ENCODE peak calls at places on chromosomes 7 and 10, in six cellular contexts. M, W, P, O, L and V are unnamed samples.

GRCh38 chr7:4667776-4668509 is 14.2 kb upstream of the FOXK1 start:
- DNase-seq in M (peak), W (peak), P (no peak), O (peak), L (peak), V (peak)

GRCh38 chr7:31549621-31550020 is 35.7 kb downstream of the ITPRID1 start:
- DNase-seq in M (no peak), W (no peak), P (no peak), O (no peak), L (no peak), V (no peak)

GRCh38 chr10:112912441-112912911 is 37.6 kb upstream of the TCF7L2 start:
- DNase-seq in M (peak), W (no peak), P (no peak), O (peak), L (no peak), V (no peak)

GRCh38 chr10:17022399-17022798 is 107.2 kb downstream of the CUBN start:
- DNase-seq in M (no peak), W (no peak), P (no peak), O (no peak), L (no peak), V (no peak)

GRCh38 chr7:87058739-87059524 is 522 bp downstream of the ELAPOR2 start:
- DNase-seq in M (no peak), W (peak), P (peak), O (no peak), L (no peak), V (no peak)

GRCh38 chr10:4763960-4764428 is 62.0 kb upstream of the AKR1E2 start:
- DNase-seq in M (peak), W (no peak), P (no peak), O (peak), L (peak), V (peak)

GRCh38 chr10:9824546-9825164 is 1193.0 kb upstream of the CELF2 start:
- DNase-seq in M (no peak), W (no peak), P (no peak), O (no peak), L (no peak), V (no peak)

GRCh38 chr7:139118803-139119485 is 9.4 kb upstream of the ZC3HAV1 start:
- DNase-seq in M (peak), W (no peak), P (peak), O (no peak), L (no peak), V (no peak)

GRCh38 chr10:76779163-76779820 is 858.3 kb downstream of the KCNMA1 start:
- DNase-seq in M (peak), W (no peak), P (no peak), O (peak), L (peak), V (peak)

GRCh38 chr10:112755446-112756117 is 194.5 kb upstream of the TCF7L2 start:
- DNase-seq in M (no peak), W (no peak), P (no peak), O (no peak), L (no peak), V (no peak)

GRCh38 chr7:114943953-114944741 is 22.3 kb downstream of the MDFIC start:
- DNase-seq in M (no peak), W (no peak), P (no peak), O (no peak), L (peak), V (peak)

GRCh38 chr7:82204694-82205093 is 238.9 kb downstream of the CACNA2D1 start:
- DNase-seq in M (peak), W (no peak), P (no peak), O (peak), L (peak), V (peak)

GRCh38 chr7:90579181-90579688 is 16.9 kb upstream of the CDK14 start:
- DNase-seq in M (peak), W (no peak), P (no peak), O (peak), L (peak), V (peak)

GRCh38 chr10:79377557-79378382 is 30.5 kb downstream of the PPIF start:
- DNase-seq in M (no peak), W (no peak), P (no peak), O (no peak), L (no peak), V (no peak)

GRCh38 chr7:24216576-24217116 is 67.3 kb upstream of the NPY start:
- DNase-seq in M (peak), W (no peak), P (no peak), O (peak), L (peak), V (peak)

GRCh38 chr7:112669306-112669705 is 120.9 kb downstream of the TMEM168 start:
- DNase-seq in M (no peak), W (no peak), P (no peak), O (peak), L (peak), V (no peak)

GRCh38 chr10:80158126-80158525 is 25.6 kb downstream of the PLAC9 start:
- DNase-seq in M (no peak), W (peak), P (no peak), O (no peak), L (no peak), V (no peak)

GRCh38 chr7:73718905-73719805 is at the start of gene STX1A:
- DNase-seq in M (peak), W (peak), P (peak), O (peak), L (peak), V (peak)

GRCh38 chr10:68096913-68097509 is 12.3 kb upstream of the MYPN start:
- DNase-seq in M (peak), W (no peak), P (no peak), O (peak), L (peak), V (peak)

GRCh38 chr10:45809829-45810228 is 37.5 kb downstream of the AGAP4 start:
- DNase-seq in M (no peak), W (no peak), P (no peak), O (peak), L (peak), V (no peak)

GRCh38 chr7:82348251-82348650 is 95.3 kb downstream of the CACNA2D1 start:
- DNase-seq in M (no peak), W (no peak), P (no peak), O (no peak), L (no peak), V (no peak)

GRCh38 chr10:68816796-68817412 is 10.4 kb upstream of the STOX1 start:
- DNase-seq in M (no peak), W (no peak), P (no peak), O (no peak), L (no peak), V (no peak)

GRCh38 chr7:36155811-36156361 is 2.8 kb downstream of the EEPD1 start:
- DNase-seq in M (no peak), W (no peak), P (no peak), O (no peak), L (no peak), V (no peak)

GRCh38 chr7:2016761-2017482 is 215.8 kb downstream of the MAD1L1 start:
- DNase-seq in M (no peak), W (peak), P (no peak), O (no peak), L (no peak), V (no peak)

GRCh38 chr10:121503587-121504051 is 94.6 kb downstream of the FGFR2 start:
- DNase-seq in M (no peak), W (no peak), P (no peak), O (no peak), L (no peak), V (no peak)

GRCh38 chr7:24879281-24879680 is 100.7 kb downstream of the OSBPL3 start:
- DNase-seq in M (no peak), W (no peak), P (no peak), O (peak), L (peak), V (no peak)